ENCODE peak calls at places on chromosomes 6 and 20, in four cellular contexts. N, I, M and E are unnamed samples.

GRCh38 chr20:8997720-8998119 is 71.2 kb upstream of the PLCB4 start:
- DNase-seq in N (no peak), M (no peak), I (no peak), E (peak)

GRCh38 chr6:33789550-33789895 is 593 bp upstream of the LEMD2 start:
- DNase-seq in I (no peak), N (no peak), M (no peak), E (no peak)

GRCh38 chr20:37231970-37232620 is 29.5 kb downstream of the GHRH start:
- DNase-seq in I (no peak), N (no peak), M (peak), E (no peak)

GRCh38 chr6:118894425-118895240 is 681 bp downstream of the ASF1A start:
- DNase-seq in N (peak), M (peak), I (peak), E (peak)

GRCh38 chr6:153564803-153565202 is 433.7 kb upstream of the RGS17 start:
- DNase-seq in N (no peak), M (no peak), I (no peak), E (no peak)

GRCh38 chr20:59948828-59949720 is 8.9 kb downstream of the FAM217B start:
- DNase-seq in N (peak), I (peak), M (peak), E (no peak)

GRCh38 chr20:50788045-50788867 is 6.6 kb upstream of the BCAS4 start:
- DNase-seq in M (peak), N (no peak), I (peak), E (no peak)

GRCh38 chr6:142985286-142985685 is 40.3 kb upstream of the HIVEP2 start:
- DNase-seq in M (no peak), N (no peak), I (no peak), E (no peak)

GRCh38 chr6:167855825-167856425 is 29.2 kb downstream of the AFDN start:
- DNase-seq in M (no peak), N (no peak), I (peak), E (no peak)

GRCh38 chr6:113825776-113826175 is 31.4 kb upstream of the MARCKS start:
- DNase-seq in M (peak), N (no peak), I (peak), E (peak)

GRCh38 chr6:160111812-160112211 is 9.8 kb upstream of the SLC22A1 start:
- DNase-seq in N (no peak), I (no peak), M (no peak), E (no peak)
- TF ChIP-seq CTCF in N (no peak), I (no peak), M (no peak), E (no peak)

GRCh38 chr6:47309326-47310130 is at the start of gene TNFRSF21:
- DNase-seq in M (peak), N (peak), I (peak), E (peak)

GRCh38 chr6:47308223-47308567 is 1.5 kb downstream of the TNFRSF21 start:
- DNase-seq in N (peak), M (no peak), I (no peak), E (no peak)

GRCh38 chr6:47307362-47308222 is 2.1 kb downstream of the TNFRSF21 start:
- DNase-seq in I (no peak), N (no peak), M (no peak), E (no peak)

GRCh38 chr6:47308674-47309325 is 905 bp downstream of the TNFRSF21 start:
- DNase-seq in I (no peak), M (peak), N (peak), E (peak)

GRCh38 chr6:47310131-47310480 is 401 bp upstream of the TNFRSF21 start:
- DNase-seq in I (no peak), N (no peak), M (no peak), E (no peak)
- TF ChIP-seq CTCF in I (no peak), N (no peak), M (no peak), E (no peak)

DNA sequence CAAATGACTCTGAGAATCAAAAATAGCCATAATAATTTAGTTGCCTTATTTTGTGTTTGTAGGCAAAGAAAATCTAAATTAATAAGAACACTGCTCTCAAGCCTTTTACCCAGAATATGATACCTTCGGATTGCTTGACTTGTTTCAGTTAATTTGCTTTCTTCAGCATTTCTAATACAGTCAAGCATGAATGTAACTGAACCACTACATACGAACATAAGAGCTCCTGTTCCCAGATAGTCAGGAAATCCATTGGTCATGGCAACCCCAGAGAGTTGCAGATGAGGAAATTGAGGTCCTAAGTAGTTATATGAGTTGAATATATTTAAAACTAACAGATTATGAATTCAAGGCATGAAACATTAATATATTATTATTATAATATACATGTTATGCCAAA is 2.9 kb downstream of the FRK start:
- DNase-seq in I (no peak), M (no peak), N (no peak), E (no peak)
- TF ChIP-seq CTCF in I (no peak), M (no peak), N (no peak), E (no peak)

DNA sequence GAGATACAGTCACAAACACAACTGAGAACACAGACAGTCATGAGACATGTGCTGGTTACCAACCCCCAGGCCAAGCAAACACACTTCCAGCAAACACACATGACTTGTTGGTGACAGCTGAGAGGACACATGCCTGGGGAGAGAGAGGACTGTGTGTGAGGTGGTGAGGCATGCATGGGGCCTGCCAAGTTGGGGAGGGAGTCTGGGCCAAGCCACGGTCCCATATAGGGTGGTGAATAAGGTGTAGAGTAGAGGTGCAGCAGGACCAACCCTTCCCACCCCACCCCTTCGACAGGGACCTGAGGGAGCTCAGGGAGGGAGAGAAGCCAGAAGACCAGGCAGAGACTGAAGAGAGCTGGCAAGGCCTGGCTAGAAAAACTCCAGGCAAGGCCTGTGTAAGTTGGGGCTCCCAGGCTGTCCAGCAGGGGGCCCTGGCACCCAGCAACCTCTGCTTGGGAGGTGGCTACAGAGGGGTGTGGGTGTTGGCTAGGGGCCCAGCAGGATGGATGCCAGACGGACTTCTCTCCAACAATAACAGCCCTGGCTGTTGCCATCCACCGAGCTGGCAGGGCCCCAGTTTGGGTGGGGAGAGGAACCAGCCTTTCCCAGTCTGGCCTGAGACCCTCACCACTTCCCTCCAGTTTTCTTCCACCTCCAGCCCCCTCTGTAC is 2.0 kb upstream of the SLC29A1 start:
- DNase-seq in N (peak), I (peak), M (peak), E (peak)
- TF ChIP-seq CTCF in N (peak), I (peak), M (peak), E (peak)

DNA sequence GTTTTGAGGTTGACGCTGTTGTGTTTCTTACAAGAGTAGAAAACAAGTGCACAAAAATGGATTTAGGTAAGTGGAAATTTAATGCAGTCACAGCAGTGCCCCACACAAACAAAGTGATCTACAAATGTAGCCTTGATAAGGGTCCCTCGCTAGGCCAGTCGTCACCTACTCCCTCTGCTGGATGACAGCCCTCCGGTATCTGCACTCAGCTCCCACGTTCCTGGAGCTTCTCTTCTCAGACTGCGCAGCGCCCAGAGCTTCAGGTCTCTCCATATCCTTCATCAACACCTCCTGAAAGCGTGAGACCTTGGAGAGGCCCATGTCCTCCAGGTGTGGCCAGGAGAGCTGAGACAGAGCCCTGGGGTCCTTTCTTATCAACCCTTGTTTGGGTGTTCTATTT is 58.3 kb upstream of the MAP3K4 start:
- DNase-seq in M (no peak), N (peak), I (no peak), E (peak)
- TF ChIP-seq CTCF in M (peak), N (peak), I (peak), E (no peak)

DNA sequence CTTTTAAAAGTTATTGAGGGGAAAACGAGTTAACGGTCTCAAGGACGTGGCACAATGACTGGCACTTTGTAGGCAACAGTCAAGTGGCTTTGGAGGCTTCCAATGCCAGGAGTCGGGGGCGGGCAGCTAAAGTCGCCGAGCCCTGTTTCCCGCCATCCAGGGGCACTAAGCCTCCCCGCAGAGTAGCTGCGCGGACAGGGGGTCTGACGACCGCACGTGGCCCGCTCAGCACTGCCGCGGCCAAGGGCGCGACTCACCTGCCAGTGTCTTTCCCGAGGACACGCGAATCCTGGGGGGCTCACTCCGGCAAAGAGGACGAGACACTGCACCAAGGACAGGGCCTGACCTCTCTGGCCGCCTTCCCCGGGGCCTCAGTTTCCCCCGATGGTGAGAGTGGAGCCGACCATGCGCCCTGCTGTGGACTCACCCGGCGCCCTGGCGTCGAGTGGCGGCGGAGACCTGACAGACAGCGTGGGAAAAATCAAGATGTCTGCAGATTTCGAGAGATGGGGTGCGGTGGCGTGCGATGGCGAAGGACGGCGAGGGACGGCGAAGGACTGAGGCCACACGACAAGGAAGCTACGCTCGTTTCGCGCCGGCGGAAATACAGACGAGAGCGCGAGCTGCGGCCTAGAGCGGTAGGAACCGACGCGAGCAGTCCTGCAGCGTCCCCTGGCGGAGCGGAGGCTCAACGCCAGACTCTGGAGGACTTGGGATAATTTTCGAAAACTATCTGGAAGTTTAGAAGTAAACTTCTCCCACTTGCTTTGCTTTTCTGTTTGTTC is at the start of gene SNHG17:
- DNase-seq in M (peak), N (peak), I (peak), E (peak)
- TF ChIP-seq CTCF in M (peak), N (peak), I (peak), E (peak)

DNA sequence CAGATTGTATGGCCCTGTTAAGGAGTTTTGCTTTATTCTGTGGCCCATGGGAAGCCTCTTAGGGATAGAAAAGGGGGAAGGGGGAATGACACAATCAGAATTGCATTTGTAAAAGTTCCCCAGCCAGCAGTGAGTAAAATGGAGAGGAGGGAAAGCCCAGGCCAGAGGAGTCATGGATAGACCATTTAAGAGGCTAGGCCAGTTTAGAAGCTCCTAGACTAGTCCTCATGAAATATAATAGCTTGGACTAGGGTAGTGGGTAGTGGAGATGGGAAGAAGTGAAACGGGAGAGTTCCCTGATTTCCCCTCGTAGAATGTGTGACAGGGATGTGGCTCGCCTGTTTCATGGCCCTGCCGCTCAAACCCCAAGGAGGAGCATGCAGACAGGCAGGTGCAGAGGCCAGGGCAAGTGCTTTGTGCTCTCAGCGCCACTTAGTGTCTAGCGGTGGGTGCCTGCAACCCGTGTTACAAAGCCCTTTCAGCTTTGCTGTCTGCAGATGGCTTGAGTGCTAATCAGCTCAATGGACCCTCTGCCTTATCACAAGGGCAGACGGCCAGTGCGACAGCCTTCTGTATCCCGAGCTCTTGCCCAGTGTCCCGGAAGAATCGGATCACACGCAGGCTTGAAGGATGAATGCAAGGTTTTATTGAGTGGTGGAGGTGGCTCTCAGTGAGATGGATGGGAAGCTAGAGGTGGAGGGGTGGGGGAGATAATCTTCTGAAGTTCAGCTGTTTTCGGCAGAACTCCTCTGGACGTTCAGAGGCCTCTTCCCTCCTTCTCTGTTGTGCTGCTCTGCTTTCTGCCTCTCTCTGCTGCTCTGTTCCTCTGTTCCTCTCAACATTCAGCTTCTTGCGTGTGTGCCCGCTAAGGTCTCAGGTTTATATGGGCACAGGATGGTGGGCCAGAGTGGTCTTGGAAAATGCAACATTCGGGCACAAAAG is 141.1 kb downstream of the CEP57L1 start:
- DNase-seq in N (peak), M (peak), I (no peak), E (peak)
- TF ChIP-seq CTCF in N (no peak), M (peak), I (no peak), E (no peak)

DNA sequence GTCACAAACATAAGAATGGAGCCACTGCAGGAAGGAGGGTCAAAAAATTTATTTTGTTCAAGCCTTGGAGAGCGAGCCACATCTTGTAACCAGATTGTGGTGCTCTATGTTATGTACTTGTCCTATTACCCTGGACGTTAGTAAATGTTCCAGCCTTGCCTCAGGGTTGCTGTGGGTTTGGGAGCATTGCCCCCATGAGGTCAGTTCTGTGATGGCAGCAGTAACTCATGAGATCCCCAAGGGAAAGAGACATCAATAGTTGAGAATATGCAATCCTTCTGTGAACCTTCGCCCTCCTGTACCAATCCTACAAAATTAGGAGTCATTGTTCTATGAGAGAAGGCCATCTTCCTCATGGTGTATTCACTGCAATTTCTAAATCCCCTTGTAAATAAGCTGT is 16.4 kb upstream of the CFAP206 start:
- DNase-seq in N (peak), I (peak), M (peak), E (peak)
- TF ChIP-seq CTCF in N (peak), I (peak), M (peak), E (peak)

GRCh38 chr6:90940812-90941481 is 354.1 kb upstream of the MAP3K7 start:
- DNase-seq in N (peak), M (no peak), I (peak), E (no peak)
- TF ChIP-seq CTCF in N (peak), M (peak), I (peak), E (peak)

DNA sequence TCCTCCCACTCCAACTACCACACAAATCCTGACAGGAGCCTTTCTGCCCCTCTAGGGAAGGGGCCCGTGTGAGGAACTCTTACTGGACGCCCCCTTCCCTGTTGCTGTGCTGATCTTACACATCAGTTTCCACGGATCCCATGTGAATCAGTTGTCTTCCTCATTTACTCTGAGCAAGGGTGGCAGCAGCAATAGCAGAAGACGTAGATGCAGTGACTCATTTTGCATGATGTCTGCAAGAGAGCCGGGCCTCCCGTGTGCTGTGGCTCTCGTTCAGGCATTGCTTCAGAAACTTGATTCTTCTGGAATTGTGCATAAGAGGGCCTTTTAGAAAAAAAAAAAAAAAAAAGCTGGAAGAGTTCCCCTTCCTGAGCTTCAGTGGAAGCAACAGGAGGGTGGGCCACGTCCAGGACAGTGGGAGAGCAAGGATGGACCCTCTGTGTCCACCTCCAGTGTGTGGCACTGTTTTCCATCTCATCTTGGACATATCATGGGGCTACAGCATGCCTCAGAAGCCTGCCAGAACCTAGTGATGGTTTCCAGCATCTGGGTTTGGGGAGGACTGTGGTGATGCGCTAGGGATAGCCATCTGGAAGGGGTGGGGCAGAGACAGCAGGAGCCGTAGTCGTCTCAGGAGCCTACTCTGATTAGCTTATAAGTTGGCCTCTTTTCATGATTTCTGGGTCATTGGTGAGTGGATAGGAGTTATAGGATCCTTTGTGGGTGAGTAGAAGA is 62.1 kb downstream of the FOXO3 start:
- DNase-seq in N (no peak), M (peak), I (peak), E (no peak)
- TF ChIP-seq CTCF in N (no peak), M (peak), I (peak), E (no peak)